ENCODE peak calls at places on chromosome 2, in five cellular contexts. I is A172, G is endothelial cell, R is Right ventricle myocardium superior, S is GM03348. M is an unnamed sample.

GRCh38 chr2:241314181-241314932 is 1.1 kb downstream of the HDLBP start:
- DNase-seq in I (peak), G (no peak), R (no peak), S (no peak), M (no peak)

GRCh38 chr2:85938456-85938855 is 49.7 kb upstream of the ST3GAL5 start:
- DNase-seq in I (no peak), G (no peak), R (no peak), S (no peak), M (no peak)

GRCh38 chr2:27735263-27735904 is 36.1 kb upstream of the MRPL33 start:
- DNase-seq in I (no peak), G (peak), R (peak), S (peak), M (peak)

GRCh38 chr2:201887851-201888451 is 81.6 kb downstream of the CDK15 start:
- DNase-seq in I (no peak), G (no peak), R (no peak), S (peak), M (no peak)

GRCh38 chr2:8300216-8300615 is 381.6 kb upstream of the ID2 start:
- DNase-seq in I (no peak), G (no peak), R (no peak), S (no peak), M (no peak)

GRCh38 chr2:218618102-218618860 is 10.6 kb downstream of the PLCD4 start:
- DNase-seq in I (no peak), G (no peak), R (no peak), S (no peak), M (no peak)

GRCh38 chr2:24076849-24077534 is 866 bp upstream of the SF3B6 start:
- DNase-seq in I (no peak), G (peak), R (peak), S (peak), M (peak)

GRCh38 chr2:168545439-168546082 is 89.5 kb downstream of the CERS6 start:
- DNase-seq in I (peak), G (no peak), R (no peak), S (peak), M (no peak)

GRCh38 chr2:19547321-19547720 is 188.9 kb upstream of the OSR1 start:
- DNase-seq in I (no peak), G (no peak), R (no peak), S (no peak), M (no peak)

GRCh38 chr2:62956646-62957045 is 94.0 kb upstream of the OTX1 start:
- DNase-seq in I (no peak), G (no peak), R (no peak), S (no peak), M (no peak)

GRCh38 chr2:43480874-43481273 is 115.0 kb downstream of the THADA start:
- DNase-seq in I (no peak), G (no peak), R (no peak), S (peak), M (no peak)

GRCh38 chr2:218343591-218343990 is 13.1 kb upstream of the CATIP start:
- DNase-seq in I (peak), G (no peak), R (no peak), S (peak), M (no peak)

GRCh38 chr2:179272406-179273192 is 8.0 kb upstream of the SESTD1 start:
- DNase-seq in I (peak), G (no peak), R (no peak), S (peak), M (no peak)

M was measured in germinal center.